ENCODE peak calls at places on chromosomes 1 and 21, in four cellular contexts. A is NCI-H146, G is RKO, F is ELR. Z is an unnamed sample.
A peak's percentile ranks its signal among the peaks of the same experiment; 100 is the strongest.

GRCh38 chr1:53629101-53629691 is 109.8 kb downstream of the GLIS1 start:
- DNase-seq in A (no peak), G (no peak), F (no peak), Z (no peak)

GRCh38 chr1:214470132-214470531 is 81.3 kb downstream of the PTPN14 start:
- DNase-seq in A (no peak), G (no peak), F (no peak), Z (no peak)

GRCh38 chr21:36113647-36114428 is 21.0 kb upstream of the CBR3 start:
- DNase-seq in A (peak; percentile 82), G (no peak), F (no peak), Z (peak; percentile 60)

GRCh38 chr1:197955486-197956394 is 38.6 kb downstream of the LHX9 start:
- DNase-seq in A (no peak), G (no peak), F (no peak), Z (no peak)

GRCh38 chr1:244437108-244437507 is 14.6 kb downstream of the ADSS2 start:
- DNase-seq in A (no peak), G (no peak), F (peak; percentile 73), Z (no peak)

GRCh38 chr1:10103193-10103592 is 70.4 kb downstream of the UBE4B start:
- DNase-seq in A (no peak), G (no peak), F (no peak), Z (no peak)

GRCh38 chr1:6359568-6360496 is 33.7 kb downstream of the ACOT7 start:
- DNase-seq in A (no peak), G (no peak), F (peak; percentile 30), Z (no peak)

GRCh38 chr1:151393583-151393982 is 5.8 kb upstream of the PSMB4 start:
- DNase-seq in A (no peak), G (no peak), F (no peak), Z (no peak)

GRCh38 chr1:46530791-46531409 is 20.5 kb downstream of the KNCN start:
- DNase-seq in A (peak; percentile 17), G (no peak), F (peak; percentile 49), Z (no peak)